ENCODE peak calls at places on chromosomes 5 and 9, in ten cellular contexts. L, V, X, Y, H, U, W, A, R and B are unnamed samples.

GRCh38 chr5:66969963-66970362 is 226.6 kb downstream of the CD180 start:
- DNase-seq in A (no peak), Y (no peak), W (no peak), X (no peak), U (no peak), L (no peak), R (no peak), V (no peak), H (no peak), B (no peak)

GRCh38 chr5:140311011-140311467 is 8.1 kb upstream of the PFDN1 start:
- DNase-seq in Y (no peak), A (peak), X (no peak), R (no peak), U (no peak), V (peak), W (no peak), H (no peak), L (no peak), B (peak)

GRCh38 chr5:39714036-39714698 is 289.4 kb upstream of the DAB2 start:
- DNase-seq in W (no peak), V (peak), U (no peak), Y (no peak), H (no peak), R (no peak), L (peak), X (no peak), A (peak), B (peak)

GRCh38 chr5:148776780-148777179 is 49.6 kb upstream of the ADRB2 start:
- DNase-seq in A (peak), W (no peak), R (no peak), X (no peak), Y (no peak), U (no peak), L (peak), V (peak), H (no peak), B (peak)

GRCh38 chr5:149053027-149053705 is 9.7 kb downstream of the SH3TC2 start:
- DNase-seq in L (no peak), U (no peak), R (no peak), Y (no peak), H (no peak), X (no peak), V (no peak), A (no peak), W (no peak), B (peak)

GRCh38 chr5:156148307-156148706 is 178.7 kb upstream of the SGCD start:
- DNase-seq in Y (no peak), A (no peak), U (no peak), X (no peak), R (no peak), W (no peak), H (no peak), V (no peak), L (no peak), B (peak)

GRCh38 chr9:82543726-82544125 is 519.2 kb downstream of the RASEF start:
- DNase-seq in H (no peak), V (no peak), W (no peak), A (no peak), L (no peak), U (no peak), X (no peak), R (no peak), Y (no peak), B (no peak)

GRCh38 chr5:135244620-135245021 is 154.4 kb downstream of the MACROH2A1 start:
- DNase-seq in U (no peak), X (no peak), W (no peak), V (no peak), A (no peak), R (no peak), H (no peak), Y (peak), L (peak), B (no peak)

GRCh38 chr5:90169078-90169477 is 240.5 kb downstream of the CETN3 start:
- DNase-seq in R (no peak), L (no peak), Y (no peak), V (no peak), A (no peak), H (no peak), W (no peak), U (no peak), X (no peak), B (no peak)

GRCh38 chr5:168291281-168291960 is at the start of gene WWC1:
- DNase-seq in L (peak), A (peak), X (no peak), V (peak), H (peak), Y (no peak), R (no peak), W (peak), U (peak), B (no peak)

GRCh38 chr5:111892949-111893348 is 136.0 kb upstream of the NREP start:
- DNase-seq in H (no peak), W (no peak), X (no peak), U (no peak), R (no peak), Y (no peak), A (no peak), L (no peak), V (peak), B (peak)

GRCh38 chr9:128091144-128091543 is 23.1 kb downstream of the SLC25A25 start:
- DNase-seq in W (no peak), V (peak), U (no peak), X (no peak), L (peak), A (no peak), Y (peak), H (no peak), R (no peak), B (peak)

GRCh38 chr5:124599048-124599973 is 147.1 kb downstream of the ZNF608 start:
- DNase-seq in R (no peak), A (peak), U (peak), W (no peak), X (peak), H (no peak), V (peak), L (no peak), Y (no peak), B (peak)

GRCh38 chr9:16679327-16679821 is 191.1 kb downstream of the BNC2 start:
- DNase-seq in Y (no peak), A (no peak), L (no peak), U (no peak), H (no peak), X (no peak), W (no peak), V (no peak), R (no peak), B (peak)

GRCh38 chr5:134145779-134146581 is 30.8 kb downstream of the SKP1 start:
- DNase-seq in U (peak), W (peak), A (peak), V (peak), R (no peak), X (peak), L (peak), H (peak), Y (no peak), B (peak)

GRCh38 chr5:114332493-114332892 is 29.4 kb upstream of the KCNN2 start:
- DNase-seq in V (no peak), H (no peak), U (no peak), X (no peak), R (no peak), Y (no peak), L (no peak), W (no peak), A (no peak), B (no peak)

GRCh38 chr9:98104445-98104881 is 14.6 kb downstream of the TRIM14 start:
- DNase-seq in L (no peak), R (peak), U (no peak), V (no peak), H (no peak), Y (no peak), X (no peak), A (no peak), W (no peak), B (no peak)

GRCh38 chr5:138664276-138664943 is 88.8 kb upstream of the CTNNA1 start:
- DNase-seq in Y (no peak), V (peak), H (no peak), A (no peak), X (no peak), L (no peak), R (no peak), U (no peak), W (no peak), B (peak)

GRCh38 chr5:65481635-65482271 is at the start of gene ADAMTS6:
- DNase-seq in R (no peak), U (no peak), L (peak), W (peak), A (peak), X (peak), H (peak), V (peak), Y (peak), B (peak)

GRCh38 chr9:92686954-92687353 is 17.0 kb upstream of the IPPK start:
- DNase-seq in X (no peak), U (no peak), A (no peak), L (no peak), R (no peak), V (no peak), Y (peak), H (no peak), W (no peak), B (no peak)

GRCh38 chr9:4666042-4666699 is at the start of gene SPATA6L:
- DNase-seq in R (no peak), W (peak), X (no peak), Y (peak), U (peak), A (no peak), L (peak), V (peak), H (peak), B (peak)

GRCh38 chr5:34591723-34592122 is 64.4 kb upstream of the RAI14 start:
- DNase-seq in W (no peak), Y (no peak), R (no peak), U (no peak), A (no peak), H (no peak), L (no peak), V (no peak), X (no peak), B (no peak)

GRCh38 chr5:138905541-138905940 is 30.4 kb upstream of the LRRTM2 start:
- DNase-seq in R (no peak), V (no peak), A (peak), L (no peak), X (no peak), Y (no peak), U (no peak), H (no peak), W (no peak), B (peak)

GRCh38 chr9:13014484-13014883 is 239.7 kb downstream of the LURAP1L start:
- DNase-seq in A (no peak), R (no peak), X (no peak), Y (no peak), H (no peak), L (no peak), U (no peak), V (peak), W (no peak), B (peak)

GRCh38 chr5:158313027-158313738 is 454.2 kb upstream of the CLINT1 start:
- DNase-seq in L (no peak), X (no peak), H (no peak), U (no peak), A (no peak), Y (no peak), V (no peak), W (no peak), R (no peak), B (peak)

GRCh38 chr9:8329561-8330283 is 530.1 kb upstream of the DMAC1 start:
- DNase-seq in H (no peak), L (no peak), U (no peak), W (no peak), A (no peak), X (no peak), V (no peak), R (no peak), Y (no peak), B (no peak)

GRCh38 chr9:114884787-114885452 is 45.5 kb downstream of the TNFSF8 start:
- DNase-seq in L (peak), Y (no peak), X (no peak), H (no peak), A (peak), W (no peak), R (no peak), U (no peak), V (no peak), B (no peak)

GRCh38 chr9:133538176-133538575 is 3.7 kb downstream of the ADAMTSL2 start:
- DNase-seq in A (no peak), V (no peak), X (no peak), R (no peak), U (no peak), H (no peak), L (no peak), W (no peak), Y (no peak), B (no peak)

GRCh38 chr9:116032683-116033440 is 120.7 kb upstream of the PAPPA start:
- DNase-seq in X (no peak), L (no peak), V (no peak), A (no peak), W (no peak), Y (no peak), U (no peak), H (no peak), R (no peak), B (no peak)

GRCh38 chr5:82313016-82313415 is 34.9 kb upstream of the RPS23 start:
- DNase-seq in Y (no peak), L (no peak), U (no peak), R (no peak), X (peak), A (no peak), W (no peak), H (no peak), V (peak), B (peak)

GRCh38 chr5:36301858-36302603 is at the start of gene RANBP3L:
- DNase-seq in Y (no peak), L (no peak), X (no peak), R (no peak), A (no peak), U (no peak), H (no peak), V (peak), W (no peak), B (no peak)

GRCh38 chr5:86679529-86679928 is 61.8 kb downstream of the COX7C start:
- DNase-seq in W (no peak), Y (peak), L (no peak), A (peak), R (no peak), H (no peak), X (no peak), U (peak), V (peak), B (peak)

GRCh38 chr5:153782589-153783238 is 256.0 kb downstream of the FAM114A2 start:
- DNase-seq in W (no peak), Y (no peak), R (no peak), U (no peak), L (no peak), A (no peak), H (no peak), X (no peak), V (peak), B (peak)

GRCh38 chr9:76321185-76321828 is 72.9 kb downstream of the RFK start:
- DNase-seq in X (no peak), U (no peak), Y (no peak), V (peak), R (no peak), H (no peak), W (no peak), A (peak), L (no peak), B (peak)

GRCh38 chr5:169521366-169521983 is 62.1 kb upstream of the SPDL1 start:
- DNase-seq in R (no peak), X (no peak), A (no peak), U (no peak), Y (no peak), V (peak), W (no peak), H (no peak), L (no peak), B (peak)

GRCh38 chr9:96777539-96777864 is 385 bp downstream of the ZNF510 start:
- DNase-seq in R (no peak), L (no peak), Y (no peak), X (no peak), W (no peak), U (no peak), H (no peak), A (no peak), V (no peak), B (no peak)

GRCh38 chr9:111099199-111100005 is 61.1 kb upstream of the LPAR1 start:
- DNase-seq in Y (no peak), U (no peak), L (no peak), R (no peak), V (no peak), X (no peak), A (no peak), W (no peak), H (no peak), B (no peak)

GRCh38 chr5:40614923-40615585 is 64.7 kb upstream of the PTGER4 start:
- DNase-seq in X (no peak), Y (no peak), W (no peak), A (no peak), U (no peak), L (no peak), V (no peak), R (no peak), H (no peak), B (no peak)